ENCODE peak calls at places on chromosomes 2 and 18, in five cellular contexts. One of them, this sample, is unnamed.

GRCh38 chr2:237041231-237041630 is 44.5 kb upstream of the COPS8 start:
- DNase-seq in colonic mucosa: no peak
- DNase-seq in foreskin fibroblast: no peak
- DNase-seq in WTC11: no peak
- DNase-seq in AG09309: no peak
- DNase-seq in this sample: no peak

GRCh38 chr2:8230466-8230865 is 451.4 kb upstream of the ID2 start:
- DNase-seq in colonic mucosa: no peak
- DNase-seq in foreskin fibroblast: no peak
- DNase-seq in WTC11: no peak
- DNase-seq in AG09309: no peak
- DNase-seq in this sample: no peak

GRCh38 chr2:46845542-46846453 is 69.8 kb downstream of the MCFD2 start:
- DNase-seq in colonic mucosa: no peak
- DNase-seq in foreskin fibroblast: no peak
- DNase-seq in WTC11: no peak
- DNase-seq in AG09309: no peak
- DNase-seq in this sample: no peak

GRCh38 chr2:3185910-3186309 is 191.7 kb downstream of the EIPR1 start:
- DNase-seq in colonic mucosa: no peak
- DNase-seq in foreskin fibroblast: no peak
- DNase-seq in WTC11: no peak
- DNase-seq in AG09309: no peak
- DNase-seq in this sample: peak

GRCh38 chr18:26307161-26307773 is 81.0 kb downstream of the TAF4B start:
- DNase-seq in colonic mucosa: peak
- DNase-seq in foreskin fibroblast: peak
- DNase-seq in WTC11: no peak
- DNase-seq in AG09309: no peak
- DNase-seq in this sample: no peak

GRCh38 chr2:190554357-190555006 is 20.0 kb upstream of the NEMP2 start:
- DNase-seq in colonic mucosa: no peak
- DNase-seq in foreskin fibroblast: no peak
- DNase-seq in WTC11: peak
- DNase-seq in AG09309: no peak
- DNase-seq in this sample: no peak

GRCh38 chr2:3633089-3633981 is 24.7 kb upstream of the ALLC start:
- DNase-seq in colonic mucosa: no peak
- DNase-seq in foreskin fibroblast: peak
- DNase-seq in WTC11: peak
- DNase-seq in AG09309: no peak
- DNase-seq in this sample: peak

GRCh38 chr2:1990724-1991123 is 246.4 kb upstream of the PXDN start:
- DNase-seq in colonic mucosa: no peak
- DNase-seq in foreskin fibroblast: no peak
- DNase-seq in WTC11: no peak
- DNase-seq in AG09309: no peak
- DNase-seq in this sample: no peak

GRCh38 chr2:72109291-72109690 is 38.4 kb downstream of the CYP26B1 start:
- DNase-seq in colonic mucosa: peak
- DNase-seq in foreskin fibroblast: no peak
- DNase-seq in WTC11: no peak
- DNase-seq in AG09309: no peak
- DNase-seq in this sample: no peak

GRCh38 chr2:67612576-67612981 is 215.4 kb downstream of the ETAA1 start:
- DNase-seq in colonic mucosa: no peak
- DNase-seq in foreskin fibroblast: peak
- DNase-seq in WTC11: no peak
- DNase-seq in AG09309: peak
- DNase-seq in this sample: no peak

GRCh38 chr2:96815326-96816126 is 542 bp upstream of the CNNM3 start:
- DNase-seq in colonic mucosa: peak
- DNase-seq in foreskin fibroblast: peak
- DNase-seq in WTC11: no peak
- DNase-seq in AG09309: peak
- DNase-seq in this sample: peak

GRCh38 chr2:42073739-42074138 is 25.9 kb downstream of the PKDCC start:
- DNase-seq in colonic mucosa: no peak
- DNase-seq in foreskin fibroblast: no peak
- DNase-seq in WTC11: no peak
- DNase-seq in AG09309: no peak
- DNase-seq in this sample: no peak

GRCh38 chr2:65316072-65316471 is 88.4 kb downstream of the ACTR2 start:
- DNase-seq in colonic mucosa: no peak
- DNase-seq in foreskin fibroblast: no peak
- DNase-seq in WTC11: no peak
- DNase-seq in AG09309: no peak
- DNase-seq in this sample: no peak

GRCh38 chr2:234996467-234997270 is 44.9 kb downstream of the SH3BP4 start:
- DNase-seq in colonic mucosa: no peak
- DNase-seq in foreskin fibroblast: no peak
- DNase-seq in WTC11: peak
- DNase-seq in AG09309: peak
- DNase-seq in this sample: no peak

GRCh38 chr2:171965661-171966060 is 34.1 kb upstream of the METAP1D start:
- DNase-seq in colonic mucosa: no peak
- DNase-seq in foreskin fibroblast: no peak
- DNase-seq in WTC11: no peak
- DNase-seq in AG09309: no peak
- DNase-seq in this sample: no peak

GRCh38 chr2:111634050-111634784 is 249.8 kb downstream of the ANAPC1 start:
- DNase-seq in colonic mucosa: no peak
- DNase-seq in foreskin fibroblast: no peak
- DNase-seq in WTC11: no peak
- DNase-seq in AG09309: no peak
- DNase-seq in this sample: no peak

GRCh38 chr2:19933351-19933981 is 31.7 kb upstream of the TTC32 start:
- DNase-seq in colonic mucosa: no peak
- DNase-seq in foreskin fibroblast: peak
- DNase-seq in WTC11: no peak
- DNase-seq in AG09309: peak
- DNase-seq in this sample: no peak

GRCh38 chr18:25832008-25832604 is 258.3 kb downstream of the SS18 start:
- DNase-seq in colonic mucosa: peak
- DNase-seq in foreskin fibroblast: peak
- DNase-seq in WTC11: peak
- DNase-seq in AG09309: peak
- DNase-seq in this sample: no peak

GRCh38 chr2:105962221-105962620 is 217.5 kb downstream of the NCK2 start:
- DNase-seq in colonic mucosa: no peak
- DNase-seq in foreskin fibroblast: no peak
- DNase-seq in WTC11: no peak
- DNase-seq in AG09309: no peak
- DNase-seq in this sample: no peak

GRCh38 chr2:223856021-223856420 is 18.6 kb upstream of the AP1S3 start:
- DNase-seq in colonic mucosa: no peak
- DNase-seq in foreskin fibroblast: no peak
- DNase-seq in WTC11: no peak
- DNase-seq in AG09309: no peak
- DNase-seq in this sample: no peak

GRCh38 chr18:57438669-57439616 is 3.8 kb downstream of the ONECUT2 start:
- DNase-seq in colonic mucosa: no peak
- DNase-seq in foreskin fibroblast: no peak
- DNase-seq in WTC11: no peak
- DNase-seq in AG09309: no peak
- DNase-seq in this sample: no peak

GRCh38 chr2:241308267-241308666 is 7.2 kb downstream of the HDLBP start:
- DNase-seq in colonic mucosa: no peak
- DNase-seq in foreskin fibroblast: no peak
- DNase-seq in WTC11: no peak
- DNase-seq in AG09309: no peak
- DNase-seq in this sample: no peak

GRCh38 chr2:160375802-160376469 is 117.7 kb downstream of the RBMS1 start:
- DNase-seq in colonic mucosa: no peak
- DNase-seq in foreskin fibroblast: no peak
- DNase-seq in WTC11: no peak
- DNase-seq in AG09309: no peak
- DNase-seq in this sample: no peak

GRCh38 chr2:55948176-55948921 is 24.8 kb upstream of the EFEMP1 start:
- DNase-seq in colonic mucosa: no peak
- DNase-seq in foreskin fibroblast: no peak
- DNase-seq in WTC11: no peak
- DNase-seq in AG09309: no peak
- DNase-seq in this sample: no peak

GRCh38 chr2:85181844-85182456 is 48.8 kb downstream of the TCF7L1 start:
- DNase-seq in colonic mucosa: no peak
- DNase-seq in foreskin fibroblast: no peak
- DNase-seq in WTC11: no peak
- DNase-seq in AG09309: no peak
- DNase-seq in this sample: peak

GRCh38 chr2:211816739-211817138 is 721.9 kb downstream of the ERBB4 start:
- DNase-seq in colonic mucosa: no peak
- DNase-seq in foreskin fibroblast: no peak
- DNase-seq in WTC11: no peak
- DNase-seq in AG09309: no peak
- DNase-seq in this sample: no peak

GRCh38 chr18:67916142-67916541 is 399.6 kb upstream of the DSEL start:
- DNase-seq in colonic mucosa: no peak
- DNase-seq in foreskin fibroblast: no peak
- DNase-seq in WTC11: no peak
- DNase-seq in AG09309: no peak
- DNase-seq in this sample: no peak

GRCh38 chr18:32317651-32318050 is 127.8 kb downstream of the MEP1B start:
- DNase-seq in colonic mucosa: no peak
- DNase-seq in foreskin fibroblast: no peak
- DNase-seq in WTC11: no peak
- DNase-seq in AG09309: no peak
- DNase-seq in this sample: no peak

GRCh38 chr2:218615868-218616315 is 8.2 kb downstream of the PLCD4 start:
- DNase-seq in colonic mucosa: peak
- DNase-seq in foreskin fibroblast: no peak
- DNase-seq in WTC11: no peak
- DNase-seq in AG09309: no peak
- DNase-seq in this sample: no peak

GRCh38 chr18:71114550-71115210 is 825.8 kb downstream of the SOCS6 start:
- DNase-seq in colonic mucosa: no peak
- DNase-seq in foreskin fibroblast: no peak
- DNase-seq in WTC11: no peak
- DNase-seq in AG09309: no peak
- DNase-seq in this sample: no peak

GRCh38 chr2:14255135-14255820 is 377.2 kb upstream of the LRATD1 start:
- DNase-seq in colonic mucosa: no peak
- DNase-seq in foreskin fibroblast: no peak
- DNase-seq in WTC11: peak
- DNase-seq in AG09309: no peak
- DNase-seq in this sample: no peak

GRCh38 chr2:88469202-88470114 is 17.0 kb upstream of the FOXI3 start:
- DNase-seq in colonic mucosa: no peak
- DNase-seq in foreskin fibroblast: no peak
- DNase-seq in WTC11: no peak
- DNase-seq in AG09309: no peak
- DNase-seq in this sample: no peak
- TF ChIP-seq CTCF in colonic mucosa: no peak
- TF ChIP-seq CTCF in foreskin fibroblast: no peak
- TF ChIP-seq CTCF in WTC11: no peak
- TF ChIP-seq CTCF in AG09309: no peak
- TF ChIP-seq CTCF in this sample: no peak

DNA sequence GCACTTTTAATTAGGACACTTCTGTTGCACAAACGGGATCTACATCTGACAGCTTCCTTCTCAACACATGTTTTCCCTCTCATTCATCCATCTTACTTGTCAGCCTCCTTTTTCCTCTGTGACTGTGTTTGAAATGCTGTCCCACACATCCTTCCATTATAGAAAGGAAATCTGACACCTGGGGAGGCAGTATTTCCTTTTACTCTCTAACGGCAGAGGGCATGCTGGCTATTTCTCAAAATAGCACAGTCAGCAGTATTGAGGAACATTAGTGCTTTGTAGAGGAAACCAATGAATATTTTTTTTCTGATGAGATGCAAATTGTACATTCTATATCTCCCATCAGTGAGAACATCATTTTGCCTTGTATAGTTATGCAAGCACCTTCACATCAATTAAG is 668.7 kb downstream of the SLC4A3 start:
- DNase-seq in colonic mucosa: no peak
- DNase-seq in foreskin fibroblast: no peak
- DNase-seq in WTC11: no peak
- DNase-seq in AG09309: no peak
- DNase-seq in this sample: no peak
- TF ChIP-seq CTCF in colonic mucosa: no peak
- TF ChIP-seq CTCF in foreskin fibroblast: peak
- TF ChIP-seq CTCF in WTC11: no peak
- TF ChIP-seq CTCF in AG09309: peak
- TF ChIP-seq CTCF in this sample: no peak

GRCh38 chr2:121034551-121034950 is 250.5 kb downstream of the TFCP2L1 start:
- DNase-seq in colonic mucosa: no peak
- DNase-seq in foreskin fibroblast: no peak
- DNase-seq in WTC11: no peak
- DNase-seq in AG09309: no peak
- DNase-seq in this sample: no peak
- TF ChIP-seq CTCF in colonic mucosa: no peak
- TF ChIP-seq CTCF in foreskin fibroblast: no peak
- TF ChIP-seq CTCF in WTC11: no peak
- TF ChIP-seq CTCF in AG09309: no peak
- TF ChIP-seq CTCF in this sample: no peak

GRCh38 chr2:128293426-128293755 is 25.3 kb downstream of the HS6ST1 start:
- DNase-seq in colonic mucosa: no peak
- DNase-seq in foreskin fibroblast: no peak
- DNase-seq in WTC11: no peak
- DNase-seq in AG09309: no peak
- DNase-seq in this sample: peak
- TF ChIP-seq CTCF in colonic mucosa: no peak
- TF ChIP-seq CTCF in foreskin fibroblast: no peak
- TF ChIP-seq CTCF in WTC11: no peak
- TF ChIP-seq CTCF in AG09309: no peak
- TF ChIP-seq CTCF in this sample: no peak

DNA sequence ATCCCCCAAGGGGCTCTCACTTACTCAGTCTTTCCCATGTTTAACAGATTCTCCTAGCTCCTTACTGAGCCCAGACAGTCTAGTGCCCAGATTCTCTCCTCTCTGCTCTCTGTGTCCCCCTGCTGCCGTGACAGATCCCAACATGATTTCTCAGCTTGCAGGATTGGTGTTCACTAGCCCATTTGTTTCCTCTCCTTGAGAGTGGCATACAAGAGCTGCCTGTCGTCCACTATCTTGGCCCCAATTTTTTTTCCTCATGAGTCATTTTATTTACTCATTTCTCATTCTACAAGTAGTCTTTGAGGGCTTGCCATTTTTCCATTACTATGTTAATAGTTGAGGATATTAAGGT is 199.9 kb upstream of the FN1 start:
- DNase-seq in colonic mucosa: no peak
- DNase-seq in foreskin fibroblast: peak
- DNase-seq in WTC11: no peak
- DNase-seq in AG09309: no peak
- DNase-seq in this sample: no peak
- TF ChIP-seq CTCF in colonic mucosa: no peak
- TF ChIP-seq CTCF in foreskin fibroblast: peak
- TF ChIP-seq CTCF in WTC11: no peak
- TF ChIP-seq CTCF in AG09309: peak
- TF ChIP-seq CTCF in this sample: no peak

DNA sequence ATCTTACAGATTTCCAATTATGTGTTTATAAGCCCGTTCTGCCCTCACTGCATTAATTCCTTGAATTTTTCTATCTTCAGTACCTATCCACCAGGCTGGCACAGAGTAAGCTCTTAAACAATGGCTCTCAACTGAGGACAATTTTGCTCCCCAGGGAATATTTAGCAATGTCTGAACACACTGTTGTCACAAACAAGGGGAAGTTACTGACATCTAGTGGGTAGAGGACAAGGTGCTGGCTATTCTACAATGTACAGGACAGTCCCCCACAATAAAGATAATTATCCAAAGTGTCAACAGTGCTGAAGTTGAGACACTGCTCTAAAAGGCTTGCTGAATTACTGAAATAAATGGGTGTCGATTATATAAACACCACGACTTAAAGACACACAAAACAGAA is 5.0 kb downstream of the NDUFS1 start:
- DNase-seq in colonic mucosa: no peak
- DNase-seq in foreskin fibroblast: no peak
- DNase-seq in WTC11: no peak
- DNase-seq in AG09309: no peak
- DNase-seq in this sample: no peak
- TF ChIP-seq CTCF in colonic mucosa: no peak
- TF ChIP-seq CTCF in foreskin fibroblast: no peak
- TF ChIP-seq CTCF in WTC11: no peak
- TF ChIP-seq CTCF in AG09309: no peak
- TF ChIP-seq CTCF in this sample: no peak

This sample was measured in spleen.